ENCODE peak calls at places on chromosome 2, in four cellular contexts. V, D, Q and S are unnamed samples.
A peak's percentile ranks its signal among the peaks of the same experiment; 100 is the strongest.

GRCh38 chr2:105797298-105797819 is 52.6 kb downstream of the NCK2 start:
- DNase-seq in V (peak; percentile 48), D (peak; percentile 52), Q (no peak), S (no peak)

GRCh38 chr2:178328037-178328436 is 122.9 kb downstream of the PRKRA start:
- DNase-seq in D (no peak), V (peak; percentile 77), Q (no peak), S (peak; percentile 67)

GRCh38 chr2:38438536-38439225 is 61.6 kb upstream of the ATL2 start:
- DNase-seq in Q (no peak), V (no peak), D (no peak), S (no peak)

GRCh38 chr2:224847431-224847830 is 131.3 kb upstream of the CCDC195 start:
- DNase-seq in D (no peak), Q (no peak), V (no peak), S (no peak)

GRCh38 chr2:47031909-47032668 is 116.5 kb upstream of the MCFD2 start:
- DNase-seq in Q (no peak), D (no peak), V (no peak), S (no peak)

GRCh38 chr2:100741880-100742814 is 77.8 kb upstream of the NPAS2 start:
- DNase-seq in Q (peak; percentile 37), D (peak; percentile 71), V (peak; percentile 98), S (peak; percentile 97)

GRCh38 chr2:159939946-159940345 is 122.5 kb downstream of the PLA2R1 start:
- DNase-seq in V (peak; percentile 18), D (no peak), Q (no peak), S (peak; percentile 36)

GRCh38 chr2:141498561-141498960 is 632.3 kb downstream of the LRP1B start:
- DNase-seq in Q (no peak), D (no peak), V (peak; percentile 55), S (peak; percentile 43)

GRCh38 chr2:207333599-207334308 is 168.0 kb upstream of the KLF7 start:
- DNase-seq in V (peak; percentile 44), D (no peak), Q (no peak), S (peak; percentile 28)

GRCh38 chr2:23760746-23761145 is 166.2 kb downstream of the ATAD2B start:
- DNase-seq in Q (no peak), V (peak; percentile 80), D (no peak), S (peak; percentile 79)

GRCh38 chr2:219995409-219995808 is 368.0 kb downstream of the SLC4A3 start:
- DNase-seq in D (no peak), V (no peak), Q (no peak), S (no peak)

GRCh38 chr2:95315801-95316411 is 18.8 kb downstream of the KCNIP3 start:
- DNase-seq in D (no peak), V (peak; percentile 43), Q (no peak), S (peak; percentile 88)

GRCh38 chr2:236352761-236353593 is 88.8 kb upstream of the ASB18 start:
- DNase-seq in D (no peak), V (peak; percentile 29), Q (no peak), S (peak; percentile 33)

GRCh38 chr2:127061377-127062273 is 45.3 kb downstream of the BIN1 start:
- DNase-seq in D (no peak), Q (peak; percentile 57), V (peak; percentile 57), S (peak; percentile 22)

GRCh38 chr2:96195410-96196071 is 13.1 kb downstream of the STARD7 start:
- DNase-seq in V (peak; percentile 92), Q (no peak), D (no peak), S (peak; percentile 75)

GRCh38 chr2:74908763-74909444 is 49.5 kb upstream of the POLE4 start:
- DNase-seq in D (no peak), Q (no peak), V (no peak), S (no peak)

DNA sequence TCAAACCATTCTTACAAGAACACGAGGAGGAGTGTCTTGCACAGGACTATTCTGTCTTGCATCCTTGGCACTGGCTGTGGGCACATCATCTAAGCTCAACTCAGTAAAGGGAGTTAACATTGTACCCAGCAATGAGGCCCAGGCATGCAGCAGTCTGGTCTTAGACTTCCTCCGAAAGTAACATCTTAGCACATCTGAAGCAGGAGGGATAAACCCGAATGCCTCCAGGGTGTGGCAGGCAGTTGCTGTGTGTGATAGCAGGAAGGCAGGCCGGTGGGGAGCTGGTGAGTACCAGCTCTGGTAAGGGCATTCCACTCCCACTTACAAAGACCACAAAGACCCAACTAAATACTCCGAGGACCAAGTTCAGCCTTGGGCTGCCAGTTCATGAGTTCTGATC is 206.3 kb downstream of the TSN start:
- DNase-seq in Q (no peak), D (no peak), V (no peak), S (no peak)
- TF ChIP-seq CTCF in Q (no peak), D (no peak), V (no peak), S (no peak)

GRCh38 chr2:200252661-200253067 is 53.8 kb upstream of the SPATS2L start:
- DNase-seq in D (no peak), V (peak; percentile 93), Q (peak; percentile 22), S (peak; percentile 74)
- H3K4me3 ChIP-seq in D (no peak overlapping the region), V (no peak overlapping the region), Q (no peak overlapping the region), S (no peak overlapping the region)

GRCh38 chr2:28153851-28154250 is 238.8 kb upstream of the FOSL2 start:
- DNase-seq in D (no peak), V (no peak), Q (no peak), S (no peak)

GRCh38 chr2:28150994-28151393 is 241.7 kb upstream of the FOSL2 start:
- DNase-seq in D (no peak), Q (no peak), V (no peak), S (no peak)

GRCh38 chr2:28155071-28155470 is 237.6 kb upstream of the FOSL2 start:
- DNase-seq in V (no peak), D (no peak), Q (no peak), S (no peak)

GRCh38 chr2:28152585-28153284 is 239.9 kb upstream of the FOSL2 start:
- DNase-seq in D (no peak), V (peak; percentile 45), Q (no peak), S (peak; percentile 74)

GRCh38 chr2:28155627-28156026 is 237.0 kb upstream of the FOSL2 start:
- DNase-seq in D (no peak), Q (no peak), V (no peak), S (no peak)
- TF ChIP-seq CTCF in D (peak; percentile 19), Q (peak; percentile 21), V (peak; percentile 30), S (peak; percentile 52)

GRCh38 chr2:238872628-238873400 is 24.9 kb downstream of the TWIST2 start:
- DNase-seq in D (no peak), V (no peak), Q (no peak), S (no peak)

GRCh38 chr2:238873401-238873801 is 25.5 kb downstream of the TWIST2 start:
- DNase-seq in V (no peak), Q (no peak), D (no peak), S (no peak)

GRCh38 chr2:238874330-238875050 is 26.6 kb downstream of the TWIST2 start:
- DNase-seq in Q (no peak), V (no peak), D (no peak), S (no peak)

GRCh38 chr2:238873841-238874240 is 26.0 kb downstream of the TWIST2 start:
- DNase-seq in Q (no peak), D (no peak), V (no peak), S (no peak)

GRCh38 chr2:238872026-238872425 is 24.1 kb downstream of the TWIST2 start:
- DNase-seq in Q (no peak), D (no peak), V (no peak), S (no peak)
- H3K4me3 ChIP-seq in Q (no peak overlapping the region), D (no peak overlapping the region), V (no peak overlapping the region), S (no peak overlapping the region)

DNA sequence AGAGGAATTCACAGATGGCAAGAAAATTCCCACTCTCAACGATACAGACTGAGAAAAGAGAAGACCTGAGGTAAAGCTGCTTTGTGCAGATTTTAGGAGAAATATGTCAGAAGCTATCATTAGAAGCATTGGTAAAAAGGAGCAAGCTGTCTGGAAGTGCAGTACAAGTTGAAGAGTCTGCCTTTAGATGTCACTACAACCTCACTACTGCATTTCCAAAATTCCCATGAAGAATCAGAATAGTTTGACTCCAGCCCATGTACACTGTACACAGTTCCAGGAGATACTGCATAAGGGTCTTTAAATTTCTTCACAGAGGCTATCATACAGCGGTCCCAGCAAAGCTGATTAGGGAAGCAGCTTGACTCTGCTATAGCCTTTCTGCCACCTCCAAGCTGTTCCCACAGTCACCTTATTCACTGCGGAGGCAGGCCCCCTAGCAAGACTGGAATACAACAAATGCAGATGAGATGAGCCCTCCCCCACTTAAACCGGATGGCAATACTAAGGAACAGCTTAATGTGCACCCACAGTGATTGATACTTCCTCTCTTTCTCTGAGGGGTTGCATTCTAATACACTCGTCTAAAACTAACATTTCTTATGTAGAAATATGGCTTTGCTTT is 527.4 kb downstream of the TMEM182 start:
- DNase-seq in Q (no peak), V (no peak), D (no peak), S (no peak)
- TF ChIP-seq CTCF in Q (no peak), V (no peak), D (no peak), S (peak; percentile 13)

GRCh38 chr2:20582600-20583221 is 68.2 kb downstream of the HS1BP3 start:
- DNase-seq in Q (no peak), D (no peak), V (no peak), S (no peak)
- H3K4me3 ChIP-seq in Q (no peak overlapping the region), D (no peak overlapping the region), V (no peak overlapping the region), S (no peak overlapping the region)

GRCh38 chr2:85886141-85886540 is 2.6 kb downstream of the ST3GAL5 start:
- DNase-seq in D (no peak), V (no peak), Q (no peak), S (no peak)

GRCh38 chr2:85886585-85886984 is 2.2 kb downstream of the ST3GAL5 start:
- DNase-seq in V (peak; percentile 99), Q (no peak), D (peak; percentile 79), S (peak; percentile 87)

GRCh38 chr2:85888020-85888744 is 608 bp downstream of the ST3GAL5 start:
- DNase-seq in V (no peak), Q (no peak), D (no peak), S (no peak)

GRCh38 chr2:85888745-85889647 is at the start of gene ST3GAL5:
- DNase-seq in D (peak; percentile 89), Q (peak; percentile 91), V (peak; percentile 75), S (peak; percentile 83)

DNA sequence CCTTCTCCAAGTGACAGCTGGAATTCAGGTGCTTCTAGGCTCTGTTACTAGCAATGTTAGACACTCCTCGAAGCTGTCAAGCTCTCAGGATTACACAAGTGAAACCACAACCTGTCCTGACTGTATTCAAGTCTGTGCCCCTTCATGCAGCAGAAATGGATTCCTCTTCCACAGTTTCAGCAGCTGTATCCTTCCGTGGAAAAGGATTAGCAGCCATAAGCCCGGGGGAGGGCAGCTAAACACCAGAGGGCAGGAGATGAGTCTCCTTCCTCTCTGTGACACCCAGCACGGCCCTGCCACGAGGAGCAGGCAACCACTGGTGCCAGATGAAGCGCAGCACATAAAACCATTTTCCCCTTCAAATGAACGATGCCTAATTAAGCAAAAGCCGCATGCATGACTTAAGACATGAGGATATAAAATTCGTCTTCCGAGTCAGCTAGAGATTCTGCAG is 1.2 kb downstream of the ST3GAL5 start:
- DNase-seq in V (peak; percentile 40), D (peak; percentile 52), Q (peak; percentile 60), S (peak; percentile 24)
- TF ChIP-seq CTCF in V (peak; percentile 20), D (peak; percentile 31), Q (no peak), S (peak; percentile 29)

DNA sequence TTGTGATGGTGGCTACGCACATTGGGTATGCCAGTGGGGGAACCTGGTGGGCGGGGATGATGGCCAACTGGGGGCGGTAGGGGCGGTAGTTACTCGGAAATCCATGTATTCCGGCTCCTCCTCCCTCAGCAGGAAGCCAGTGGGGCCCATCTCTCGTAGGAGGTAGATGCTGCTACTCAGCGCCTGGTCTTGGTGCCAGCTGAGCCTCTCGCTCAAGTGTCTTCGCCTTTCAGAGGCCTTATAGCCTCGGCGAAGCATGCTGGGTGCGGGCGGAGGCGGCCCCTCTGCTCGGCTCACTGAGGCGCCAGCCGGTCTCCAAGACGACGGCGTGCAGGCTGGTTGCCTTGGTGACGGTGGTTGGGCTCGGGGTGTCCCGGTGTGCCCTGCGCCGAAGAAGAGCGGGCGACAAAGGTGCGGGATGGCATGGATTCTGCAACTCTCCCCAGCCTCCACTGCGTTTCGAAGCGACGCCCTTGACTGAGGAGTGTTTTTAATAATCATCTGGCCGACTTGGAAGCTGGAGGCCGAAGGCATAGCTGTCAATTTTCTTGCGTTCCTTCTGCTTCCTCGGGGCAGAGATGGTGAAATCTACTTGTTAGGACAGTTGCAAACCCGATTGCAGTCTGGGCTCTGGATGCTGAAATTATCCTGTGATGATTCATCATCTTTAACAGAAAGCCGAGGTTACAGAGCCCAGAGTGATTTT is at the start of gene ZSWIM2:
- DNase-seq in Q (peak; percentile 32), D (peak; percentile 46), V (peak; percentile 88), S (peak; percentile 78)
- H3K4me3 ChIP-seq in Q (peak within 1 kb of the TSS; percentile 56), D (peak within 1 kb of the TSS; percentile 43), V (peak within 1 kb of the TSS; percentile 69), S (peak within 1 kb of the TSS; percentile 55)